ENCODE peak calls at places on chromosomes 4 and X, in ten cellular contexts. One of them, this sample, is unnamed.

GRCh38 chrX:24245201-24245600 is 68.7 kb downstream of the SUPT20HL2 start:
- DNase-seq in OCI-LY7: no peak
- DNase-seq in osteoblast: no peak
- DNase-seq in tibial artery: no peak
- DNase-seq in heart right ventricle: no peak
- DNase-seq in foreskin fibroblast: peak
- DNase-seq in endodermal cell: peak
- DNase-seq in keratinocyte: no peak
- DNase-seq in lower leg skin: no peak
- DNase-seq in fibroblast of pulmonary artery: peak
- DNase-seq in this sample: no peak

GRCh38 chrX:38271154-38271716 is 50.6 kb upstream of the SRPX start:
- DNase-seq in OCI-LY7: peak
- DNase-seq in osteoblast: no peak
- DNase-seq in tibial artery: no peak
- DNase-seq in heart right ventricle: no peak
- DNase-seq in foreskin fibroblast: peak
- DNase-seq in endodermal cell: no peak
- DNase-seq in keratinocyte: no peak
- DNase-seq in lower leg skin: no peak
- DNase-seq in fibroblast of pulmonary artery: peak
- DNase-seq in this sample: no peak

GRCh38 chr4:102730968-102731533 is 29.7 kb downstream of the MANBA start:
- DNase-seq in OCI-LY7: no peak
- DNase-seq in osteoblast: no peak
- DNase-seq in tibial artery: no peak
- DNase-seq in heart right ventricle: no peak
- DNase-seq in foreskin fibroblast: no peak
- DNase-seq in endodermal cell: peak
- DNase-seq in keratinocyte: no peak
- DNase-seq in lower leg skin: no peak
- DNase-seq in fibroblast of pulmonary artery: no peak
- DNase-seq in this sample: no peak

GRCh38 chrX:17923546-17923945 is 62.4 kb upstream of the RAI2 start:
- DNase-seq in OCI-LY7: no peak
- DNase-seq in osteoblast: no peak
- DNase-seq in tibial artery: no peak
- DNase-seq in heart right ventricle: no peak
- DNase-seq in foreskin fibroblast: no peak
- DNase-seq in endodermal cell: no peak
- DNase-seq in keratinocyte: no peak
- DNase-seq in lower leg skin: no peak
- DNase-seq in fibroblast of pulmonary artery: no peak
- DNase-seq in this sample: peak

GRCh38 chr4:22850630-22851029 is 157.9 kb downstream of the GBA3 start:
- DNase-seq in OCI-LY7: no peak
- DNase-seq in osteoblast: no peak
- DNase-seq in tibial artery: no peak
- DNase-seq in heart right ventricle: no peak
- DNase-seq in foreskin fibroblast: no peak
- DNase-seq in endodermal cell: no peak
- DNase-seq in keratinocyte: no peak
- DNase-seq in lower leg skin: no peak
- DNase-seq in fibroblast of pulmonary artery: no peak
- DNase-seq in this sample: no peak

GRCh38 chrX:38798956-38799355 is 2.3 kb upstream of the MID1IP1 start:
- DNase-seq in OCI-LY7: no peak
- DNase-seq in osteoblast: peak
- DNase-seq in tibial artery: no peak
- DNase-seq in heart right ventricle: no peak
- DNase-seq in foreskin fibroblast: peak
- DNase-seq in endodermal cell: no peak
- DNase-seq in keratinocyte: no peak
- DNase-seq in lower leg skin: no peak
- DNase-seq in fibroblast of pulmonary artery: peak
- DNase-seq in this sample: no peak

GRCh38 chrX:66200855-66201795 is 37.1 kb downstream of the HEPH start:
- DNase-seq in OCI-LY7: peak
- DNase-seq in osteoblast: no peak
- DNase-seq in tibial artery: no peak
- DNase-seq in heart right ventricle: no peak
- DNase-seq in foreskin fibroblast: peak
- DNase-seq in endodermal cell: no peak
- DNase-seq in keratinocyte: no peak
- DNase-seq in lower leg skin: no peak
- DNase-seq in fibroblast of pulmonary artery: peak
- DNase-seq in this sample: peak

GRCh38 chr4:3469386-3470243 is 6.5 kb downstream of the DOK7 start:
- DNase-seq in OCI-LY7: no peak
- DNase-seq in osteoblast: peak
- DNase-seq in tibial artery: no peak
- DNase-seq in heart right ventricle: peak
- DNase-seq in foreskin fibroblast: no peak
- DNase-seq in endodermal cell: no peak
- DNase-seq in keratinocyte: no peak
- DNase-seq in lower leg skin: no peak
- DNase-seq in fibroblast of pulmonary artery: no peak
- DNase-seq in this sample: no peak

GRCh38 chr4:99062120-99062519 is 26.5 kb downstream of the ADH5 start:
- DNase-seq in OCI-LY7: no peak
- DNase-seq in osteoblast: no peak
- DNase-seq in tibial artery: no peak
- DNase-seq in heart right ventricle: no peak
- DNase-seq in foreskin fibroblast: no peak
- DNase-seq in endodermal cell: no peak
- DNase-seq in keratinocyte: no peak
- DNase-seq in lower leg skin: no peak
- DNase-seq in fibroblast of pulmonary artery: no peak
- DNase-seq in this sample: no peak

GRCh38 chr4:107600456-107600855 is 119.6 kb downstream of the PAPSS1 start:
- DNase-seq in OCI-LY7: no peak
- DNase-seq in osteoblast: no peak
- DNase-seq in tibial artery: no peak
- DNase-seq in heart right ventricle: no peak
- DNase-seq in foreskin fibroblast: peak
- DNase-seq in endodermal cell: no peak
- DNase-seq in keratinocyte: no peak
- DNase-seq in lower leg skin: no peak
- DNase-seq in fibroblast of pulmonary artery: peak
- DNase-seq in this sample: no peak

GRCh38 chr4:137226900-137227299 is 305.4 kb downstream of the PCDH18 start:
- DNase-seq in OCI-LY7: no peak
- DNase-seq in osteoblast: no peak
- DNase-seq in tibial artery: no peak
- DNase-seq in heart right ventricle: no peak
- DNase-seq in foreskin fibroblast: peak
- DNase-seq in endodermal cell: no peak
- DNase-seq in keratinocyte: no peak
- DNase-seq in lower leg skin: no peak
- DNase-seq in fibroblast of pulmonary artery: peak
- DNase-seq in this sample: no peak

GRCh38 chr4:140344111-140344510 is 29.3 kb upstream of the SCOC start:
- DNase-seq in OCI-LY7: no peak
- DNase-seq in osteoblast: peak
- DNase-seq in tibial artery: no peak
- DNase-seq in heart right ventricle: no peak
- DNase-seq in foreskin fibroblast: no peak
- DNase-seq in endodermal cell: no peak
- DNase-seq in keratinocyte: no peak
- DNase-seq in lower leg skin: no peak
- DNase-seq in fibroblast of pulmonary artery: peak
- DNase-seq in this sample: no peak
- H3K4me3 ChIP-seq in OCI-LY7: no peak
- H3K4me3 ChIP-seq in osteoblast: no peak
- H3K4me3 ChIP-seq in tibial artery: no peak
- H3K4me3 ChIP-seq in heart right ventricle: no peak
- H3K4me3 ChIP-seq in foreskin fibroblast: no peak
- H3K4me3 ChIP-seq in endodermal cell: no peak
- H3K4me3 ChIP-seq in keratinocyte: no peak
- H3K4me3 ChIP-seq in lower leg skin: no peak
- H3K4me3 ChIP-seq in fibroblast of pulmonary artery: no peak
- H3K4me3 ChIP-seq in this sample: no peak

DNA sequence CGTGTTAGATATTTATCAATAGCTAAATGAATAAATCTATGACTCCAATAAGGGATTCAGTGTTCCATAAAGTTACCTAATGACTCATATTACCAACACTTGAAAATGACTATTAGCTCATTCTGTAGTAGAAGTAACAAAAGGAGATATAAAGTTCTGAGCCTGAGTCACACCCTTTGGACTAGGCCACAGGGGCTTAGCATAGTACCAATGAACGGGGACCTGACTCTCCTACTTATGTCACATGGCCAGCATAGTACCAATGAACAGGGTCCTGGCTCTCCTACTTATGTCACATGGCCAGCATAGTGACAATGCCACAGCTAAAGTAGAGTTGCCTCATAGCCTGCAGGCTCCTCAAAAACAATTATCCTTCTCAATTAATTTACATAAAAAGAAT is 43.7 kb downstream of the MAGEB16 start:
- DNase-seq in OCI-LY7: no peak
- DNase-seq in osteoblast: no peak
- DNase-seq in tibial artery: no peak
- DNase-seq in heart right ventricle: no peak
- DNase-seq in foreskin fibroblast: no peak
- DNase-seq in endodermal cell: no peak
- DNase-seq in keratinocyte: no peak
- DNase-seq in lower leg skin: no peak
- DNase-seq in fibroblast of pulmonary artery: no peak
- DNase-seq in this sample: no peak
- H3K4me3 ChIP-seq in OCI-LY7: no peak
- H3K4me3 ChIP-seq in osteoblast: no peak
- H3K4me3 ChIP-seq in tibial artery: no peak
- H3K4me3 ChIP-seq in heart right ventricle: no peak
- H3K4me3 ChIP-seq in foreskin fibroblast: no peak
- H3K4me3 ChIP-seq in endodermal cell: no peak
- H3K4me3 ChIP-seq in keratinocyte: no peak
- H3K4me3 ChIP-seq in lower leg skin: no peak
- H3K4me3 ChIP-seq in fibroblast of pulmonary artery: no peak
- H3K4me3 ChIP-seq in this sample: no peak

GRCh38 chr4:183100827-183101226 is 1.8 kb downstream of the WWC2 start:
- DNase-seq in OCI-LY7: no peak
- DNase-seq in osteoblast: peak
- DNase-seq in tibial artery: no peak
- DNase-seq in heart right ventricle: no peak
- DNase-seq in foreskin fibroblast: no peak
- DNase-seq in endodermal cell: no peak
- DNase-seq in keratinocyte: no peak
- DNase-seq in lower leg skin: no peak
- DNase-seq in fibroblast of pulmonary artery: no peak
- DNase-seq in this sample: no peak
- H3K4me3 ChIP-seq in OCI-LY7: no peak
- H3K4me3 ChIP-seq in osteoblast: peak
- H3K4me3 ChIP-seq in tibial artery: peak
- H3K4me3 ChIP-seq in heart right ventricle: peak
- H3K4me3 ChIP-seq in foreskin fibroblast: peak
- H3K4me3 ChIP-seq in endodermal cell: peak
- H3K4me3 ChIP-seq in keratinocyte: peak
- H3K4me3 ChIP-seq in lower leg skin: no peak
- H3K4me3 ChIP-seq in fibroblast of pulmonary artery: peak
- H3K4me3 ChIP-seq in this sample: no peak

GRCh38 chrX:153441981-153442380 is 3.9 kb downstream of the TREX2 start:
- DNase-seq in OCI-LY7: no peak
- DNase-seq in osteoblast: peak
- DNase-seq in tibial artery: no peak
- DNase-seq in heart right ventricle: no peak
- DNase-seq in foreskin fibroblast: no peak
- DNase-seq in endodermal cell: no peak
- DNase-seq in keratinocyte: peak
- DNase-seq in lower leg skin: no peak
- DNase-seq in fibroblast of pulmonary artery: no peak
- DNase-seq in this sample: no peak
- H3K4me3 ChIP-seq in OCI-LY7: no peak
- H3K4me3 ChIP-seq in osteoblast: no peak
- H3K4me3 ChIP-seq in tibial artery: no peak
- H3K4me3 ChIP-seq in heart right ventricle: no peak
- H3K4me3 ChIP-seq in foreskin fibroblast: no peak
- H3K4me3 ChIP-seq in endodermal cell: no peak
- H3K4me3 ChIP-seq in keratinocyte: no peak
- H3K4me3 ChIP-seq in lower leg skin: no peak
- H3K4me3 ChIP-seq in fibroblast of pulmonary artery: no peak
- H3K4me3 ChIP-seq in this sample: no peak

DNA sequence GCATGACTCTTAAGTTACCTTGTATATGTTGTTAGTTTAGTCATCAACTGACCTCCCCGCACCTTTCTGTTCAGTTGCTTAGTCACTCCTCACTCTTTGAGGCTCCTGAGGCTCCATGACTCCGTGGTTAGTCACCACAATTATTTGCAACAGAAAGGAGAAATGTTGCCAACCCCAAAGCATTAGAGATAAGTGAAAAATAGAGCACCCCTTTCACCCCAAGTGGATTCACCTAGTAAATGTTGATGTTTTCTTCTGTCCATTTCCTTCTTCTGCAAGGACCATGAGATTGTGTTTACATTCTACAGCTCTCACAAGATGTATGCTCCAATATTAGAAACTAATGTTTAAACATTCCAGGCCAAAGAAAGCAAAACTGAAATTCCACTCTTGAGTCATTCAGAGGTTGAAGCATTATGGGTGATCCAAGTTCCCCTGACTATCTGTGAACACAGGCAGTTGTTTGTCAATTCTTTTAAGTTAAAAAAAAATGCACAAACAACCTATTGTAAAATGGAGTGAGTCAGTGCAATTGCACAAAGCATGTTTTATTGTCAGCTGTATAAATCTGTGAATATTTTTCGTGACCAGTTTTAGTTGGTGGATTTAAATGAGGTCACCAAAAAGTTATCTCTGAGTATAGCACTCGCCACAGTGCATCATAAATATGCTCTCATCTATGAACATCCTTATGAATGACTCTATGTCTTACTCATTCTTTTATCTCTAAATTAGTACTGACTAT is 552.4 kb upstream of the MAGEB2 start:
- DNase-seq in OCI-LY7: no peak
- DNase-seq in osteoblast: peak
- DNase-seq in tibial artery: no peak
- DNase-seq in heart right ventricle: no peak
- DNase-seq in foreskin fibroblast: peak
- DNase-seq in endodermal cell: no peak
- DNase-seq in keratinocyte: peak
- DNase-seq in lower leg skin: no peak
- DNase-seq in fibroblast of pulmonary artery: peak
- DNase-seq in this sample: no peak
- H3K4me3 ChIP-seq in OCI-LY7: no peak
- H3K4me3 ChIP-seq in osteoblast: peak
- H3K4me3 ChIP-seq in tibial artery: no peak
- H3K4me3 ChIP-seq in heart right ventricle: no peak
- H3K4me3 ChIP-seq in foreskin fibroblast: no peak
- H3K4me3 ChIP-seq in endodermal cell: no peak
- H3K4me3 ChIP-seq in keratinocyte: peak
- H3K4me3 ChIP-seq in lower leg skin: no peak
- H3K4me3 ChIP-seq in fibroblast of pulmonary artery: peak
- H3K4me3 ChIP-seq in this sample: no peak

DNA sequence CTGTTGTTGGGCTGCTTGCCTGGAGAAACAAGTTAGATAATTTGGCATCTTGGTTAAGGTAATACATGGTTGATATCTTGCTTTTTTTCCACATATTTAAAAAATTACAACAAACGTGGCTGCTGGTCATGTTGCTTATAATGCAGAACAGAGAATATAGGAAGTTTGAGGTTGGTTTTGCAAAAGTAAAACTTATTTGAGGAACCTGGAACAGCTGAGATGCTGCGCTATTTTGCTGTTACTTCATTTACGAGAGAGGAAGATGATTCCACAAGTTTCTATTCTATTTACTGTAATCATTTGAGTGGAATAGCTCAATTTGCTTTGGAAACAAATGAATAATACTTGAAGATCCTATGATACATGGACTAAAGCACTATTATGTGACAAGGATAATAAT is 118.9 kb downstream of the TMA16 start:
- DNase-seq in OCI-LY7: no peak
- DNase-seq in osteoblast: no peak
- DNase-seq in tibial artery: no peak
- DNase-seq in heart right ventricle: no peak
- DNase-seq in foreskin fibroblast: no peak
- DNase-seq in endodermal cell: no peak
- DNase-seq in keratinocyte: no peak
- DNase-seq in lower leg skin: no peak
- DNase-seq in fibroblast of pulmonary artery: no peak
- DNase-seq in this sample: no peak
- H3K4me3 ChIP-seq in OCI-LY7: no peak
- H3K4me3 ChIP-seq in osteoblast: no peak
- H3K4me3 ChIP-seq in tibial artery: peak
- H3K4me3 ChIP-seq in heart right ventricle: peak
- H3K4me3 ChIP-seq in foreskin fibroblast: no peak
- H3K4me3 ChIP-seq in endodermal cell: no peak
- H3K4me3 ChIP-seq in keratinocyte: no peak
- H3K4me3 ChIP-seq in lower leg skin: no peak
- H3K4me3 ChIP-seq in fibroblast of pulmonary artery: no peak
- H3K4me3 ChIP-seq in this sample: no peak

This sample was measured in Jurkat, Clone E6-1.